ENCODE peak calls at places on chromosomes 12 and 14, in six cellular contexts. Z is kidney, J is upper lobe of right lung, X is fibroblast of the aortic adventitia, Y is choroid plexus epithelial cell, G is mammary epithelial cell. I is an unnamed sample.

GRCh38 chr12:66594688-66595087 is 84.2 kb downstream of the GRIP1 start:
- DNase-seq in Z (no peak), J (no peak), X (no peak), Y (peak), G (peak), I (no peak)

GRCh38 chr14:81164167-81164774 is 56.5 kb downstream of the GTF2A1 start:
- DNase-seq in Z (no peak), J (no peak), X (peak), Y (peak), G (peak), I (peak)

GRCh38 chr12:22262309-22262708 is 72.2 kb downstream of the ST8SIA1 start:
- DNase-seq in Z (no peak), J (no peak), X (peak), Y (no peak), G (no peak), I (peak)

GRCh38 chr14:81427348-81428058 is 27.4 kb upstream of the STON2 start:
- DNase-seq in Z (no peak), J (no peak), X (peak), Y (no peak), G (peak), I (no peak)

GRCh38 chr14:68404652-68405183 is 388.1 kb downstream of the ZFP36L1 start:
- DNase-seq in Z (no peak), J (no peak), X (no peak), Y (no peak), G (no peak), I (no peak)

GRCh38 chr12:121033625-121034349 is 5.3 kb downstream of the OASL start:
- DNase-seq in Z (no peak), J (no peak), X (peak), Y (peak), G (peak), I (peak)

GRCh38 chr12:14810953-14811483 is 3.0 kb downstream of the SMCO3 start:
- DNase-seq in Z (no peak), J (no peak), X (peak), Y (peak), G (peak), I (peak)

GRCh38 chr12:62799126-62799736 is 135.7 kb downstream of the PPM1H start:
- DNase-seq in Z (no peak), J (no peak), X (peak), Y (peak), G (peak), I (peak)

GRCh38 chr12:49902399-49903350 is 1.0 kb downstream of the FAIM2 start:
- DNase-seq in Z (peak), J (no peak), X (no peak), Y (no peak), G (no peak), I (no peak)

GRCh38 chr12:65540140-65540539 is 261.7 kb downstream of the MSRB3 start:
- DNase-seq in Z (no peak), J (no peak), X (no peak), Y (no peak), G (no peak), I (no peak)

GRCh38 chr12:85720308-85721033 is 115.7 kb downstream of the RASSF9 start:
- DNase-seq in Z (no peak), J (no peak), X (no peak), Y (no peak), G (no peak), I (peak)

GRCh38 chr12:12282761-12283160 is 15.9 kb upstream of the LRP6 start:
- DNase-seq in Z (no peak), J (no peak), X (peak), Y (peak), G (peak), I (peak)

GRCh38 chr12:59088673-59089072 is 168.4 kb upstream of the LRIG3 start:
- DNase-seq in Z (no peak), J (no peak), X (peak), Y (no peak), G (no peak), I (peak)

DNA sequence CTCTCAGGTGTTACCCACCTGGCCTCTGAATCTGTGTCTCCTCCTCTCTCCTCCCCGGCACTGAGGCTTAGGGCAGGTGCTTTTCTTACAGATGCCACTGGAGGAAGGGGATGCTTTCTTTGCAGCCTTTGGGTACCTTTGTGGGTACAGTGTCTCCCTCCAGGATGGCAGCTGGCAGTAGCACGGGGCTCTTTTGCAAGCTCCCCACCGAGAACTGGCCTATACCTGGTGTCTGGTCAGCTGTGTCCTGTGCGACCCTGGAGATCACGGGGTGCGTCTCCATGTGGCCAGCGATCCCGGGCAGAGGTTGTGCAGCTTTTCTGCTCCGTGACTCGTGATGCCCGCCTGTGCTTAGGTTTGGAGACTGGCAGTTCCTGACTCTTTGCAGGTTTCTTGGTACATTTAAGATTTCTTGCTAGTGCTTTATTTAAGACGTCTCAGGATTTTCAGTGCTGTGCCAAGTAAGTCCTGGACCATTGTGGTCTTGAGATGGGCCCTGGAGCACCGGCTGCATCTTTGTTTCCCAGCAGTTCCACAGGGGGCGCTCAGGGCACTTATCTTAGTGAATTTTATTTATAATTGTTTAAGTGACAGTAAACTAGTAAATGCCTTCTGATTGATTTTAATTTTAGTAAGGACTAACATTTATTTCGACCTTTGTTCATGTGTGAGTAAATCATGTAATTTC is 68.9 kb downstream of the DDX51 start:
- DNase-seq in Z (no peak), J (no peak), X (no peak), Y (peak), G (no peak), I (no peak)
- TF ChIP-seq CTCF in Z (no peak), J (no peak), X (peak), Y (peak), G (peak), I (peak)

GRCh38 chr14:105316563-105316941 is 2.0 kb downstream of the PACS2 start:
- DNase-seq in Z (no peak), J (no peak), X (no peak), Y (no peak), G (no peak), I (no peak)
- H3K4me3 ChIP-seq in Z (no peak), J (no peak), X (peak), Y (no peak), G (no peak), I (no peak)

GRCh38 chr14:93057586-93058280 is 58.0 kb downstream of the ITPK1 start:
- DNase-seq in Z (no peak), J (no peak), X (no peak), Y (no peak), G (no peak), I (no peak)
- TF ChIP-seq CTCF in Z (no peak), J (no peak), X (no peak), Y (no peak), G (no peak), I (no peak)

DNA sequence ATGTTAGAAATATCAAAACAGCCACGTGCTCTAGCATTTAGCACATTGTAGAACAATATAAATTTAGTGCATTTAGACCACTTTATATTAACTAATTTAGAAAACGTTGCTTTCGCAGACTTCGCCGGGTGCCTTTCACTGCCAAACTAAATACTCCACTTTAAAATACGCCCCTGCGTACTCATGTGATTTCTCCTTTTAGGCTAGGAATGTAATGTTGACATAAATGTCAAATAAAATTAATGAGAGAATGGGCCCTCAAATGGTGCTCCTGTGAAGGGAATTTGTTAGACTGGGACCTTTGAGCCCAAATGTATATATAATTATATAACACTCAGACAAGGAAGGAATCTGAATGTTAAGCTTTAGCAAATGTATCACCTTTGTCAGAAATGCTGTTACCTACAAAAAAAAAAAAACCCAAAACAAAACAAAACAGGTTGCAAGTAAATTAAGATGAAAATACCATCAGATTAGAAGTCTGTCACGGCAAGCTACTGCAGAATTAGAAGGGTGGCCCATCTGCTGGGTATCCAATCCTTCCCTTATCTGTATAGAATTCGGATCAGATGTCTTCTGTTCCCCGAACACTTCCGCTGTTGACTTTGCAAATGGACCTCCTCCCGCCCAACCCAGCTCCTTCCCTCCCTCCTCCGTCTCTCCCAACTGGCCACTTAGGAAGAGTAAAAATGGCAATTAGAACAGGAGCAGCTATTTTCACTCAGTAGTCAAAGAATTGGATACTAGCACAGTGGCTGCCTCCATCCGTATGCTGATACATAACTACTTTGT is 159.3 kb upstream of the FOXN3 start:
- DNase-seq in Z (no peak), J (no peak), X (no peak), Y (peak), G (no peak), I (no peak)
- H3K4me3 ChIP-seq in Z (no peak), J (peak), X (no peak), Y (no peak), G (no peak), I (no peak)

I was measured in cardiac fibroblast.